ENCODE peak calls at places on chromosomes 1 and 21, in seven cellular contexts. R, A, H, G, E, S and T are unnamed samples.
A peak's percentile ranks its signal among the peaks of the same experiment; 100 is the strongest.

GRCh38 chr21:42109473-42109872 is 38.4 kb downstream of the UMODL1 start:
- DNase-seq in R (no peak), A (no peak), H (no peak), G (no peak), E (no peak), S (no peak), T (no peak)

GRCh38 chr1:184242507-184242943 is 144.3 kb upstream of the C1orf21 start:
- DNase-seq in R (no peak), A (peak; percentile 52), H (no peak), G (no peak), E (no peak), S (no peak), T (peak; percentile 3)

GRCh38 chr1:230068952-230069684 is 2.1 kb downstream of the GALNT2 start:
- DNase-seq in R (no peak), A (no peak), H (no peak), G (no peak), E (no peak), S (no peak), T (peak; percentile 36)

GRCh38 chr1:155981266-155982088 is 3.1 kb upstream of the ARHGEF2 start:
- DNase-seq in R (no peak), A (peak; percentile 81), H (peak; percentile 66), G (no peak), E (no peak), S (no peak), T (peak; percentile 72)

GRCh38 chr1:233019921-233020320 is 69.5 kb downstream of the NTPCR start:
- DNase-seq in R (no peak), A (no peak), H (no peak), G (no peak), E (no peak), S (no peak), T (no peak)

GRCh38 chr1:64378826-64379225 is 91.1 kb upstream of the CACHD1 start:
- DNase-seq in R (no peak), A (no peak), H (no peak), G (no peak), E (no peak), S (no peak), T (no peak)

GRCh38 chr1:75124510-75124909 is 9.7 kb upstream of the LHX8 start:
- DNase-seq in R (no peak), A (no peak), H (no peak), G (no peak), E (no peak), S (no peak), T (no peak)

GRCh38 chr1:41846595-41846994 is 72.1 kb downstream of the HIVEP3 start:
- DNase-seq in R (no peak), A (peak; percentile 47), H (no peak), G (no peak), E (no peak), S (no peak), T (no peak)

GRCh38 chr21:45724345-45724961 is 80.9 kb downstream of the PCBP3 start:
- DNase-seq in R (no peak), A (no peak), H (no peak), G (peak; percentile 58), E (no peak), S (no peak), T (no peak)

GRCh38 chr1:32273389-32274208 is 18.3 kb upstream of the HDAC1 start:
- DNase-seq in R (no peak), A (peak; percentile 16), H (no peak), G (no peak), E (peak; percentile 58), S (no peak), T (no peak)

GRCh38 chr1:108149796-108150467 is 50.2 kb downstream of the SLC25A24 start:
- DNase-seq in R (no peak), A (peak; percentile 52), H (no peak), G (no peak), E (no peak), S (no peak), T (no peak)

GRCh38 chr1:240413732-240414131 is 198.2 kb downstream of the GREM2 start:
- DNase-seq in R (no peak), A (peak; percentile 83), H (no peak), G (no peak), E (no peak), S (no peak), T (no peak)

GRCh38 chr1:1419812-1420653 is 1.0 kb downstream of the ANKRD65 start:
- DNase-seq in R (no peak), A (no peak), H (no peak), G (peak; percentile 42), E (no peak), S (no peak), T (no peak)
- H3K4me3 ChIP-seq in R (no peak overlapping the region), A (no peak overlapping the region), H (peak overlapping the region; percentile 41), G (peak overlapping the region; percentile 55), E (no peak overlapping the region), S (peak overlapping the region; percentile 55), T (no peak overlapping the region)

DNA sequence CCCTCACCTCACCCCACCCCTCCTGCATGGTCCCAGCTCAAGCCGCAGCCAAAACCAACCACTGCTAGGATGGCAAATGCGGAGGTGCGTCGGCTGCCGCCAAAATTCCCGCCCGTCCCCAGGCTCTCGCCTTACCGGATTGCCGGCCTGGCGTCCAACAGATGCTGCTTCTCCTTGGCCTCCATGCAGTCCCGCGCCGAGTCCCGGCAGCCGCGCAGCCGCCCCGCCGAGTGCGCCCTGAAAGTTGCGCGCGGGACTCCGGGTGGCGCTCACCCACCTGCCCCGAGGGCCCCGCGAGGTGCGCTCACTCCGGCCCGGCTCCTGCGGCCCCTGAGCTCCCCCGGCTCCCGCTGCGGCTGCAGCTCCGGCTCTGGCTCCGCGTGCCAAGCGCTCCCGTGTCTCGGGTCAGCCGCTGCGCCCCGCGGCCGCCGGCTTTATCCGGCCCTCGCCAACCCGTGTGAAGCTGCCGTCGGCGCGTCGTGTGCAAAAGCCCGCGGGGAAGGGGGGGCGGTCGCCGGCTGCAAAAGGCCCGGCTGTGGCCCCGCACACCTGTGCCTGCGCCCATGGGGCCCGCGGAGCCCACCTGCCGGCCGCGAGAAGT is at the start of gene SLC30A2:
- DNase-seq in R (no peak), A (no peak), H (no peak), G (no peak), E (no peak), S (no peak), T (peak; percentile 28)
- H3K4me3 ChIP-seq in R (no peak within 1 kb of the TSS), A (no peak within 1 kb of the TSS), H (no peak within 1 kb of the TSS), G (no peak within 1 kb of the TSS), E (no peak within 1 kb of the TSS), S (peak within 1 kb of the TSS; percentile 30), T (no peak within 1 kb of the TSS)

DNA sequence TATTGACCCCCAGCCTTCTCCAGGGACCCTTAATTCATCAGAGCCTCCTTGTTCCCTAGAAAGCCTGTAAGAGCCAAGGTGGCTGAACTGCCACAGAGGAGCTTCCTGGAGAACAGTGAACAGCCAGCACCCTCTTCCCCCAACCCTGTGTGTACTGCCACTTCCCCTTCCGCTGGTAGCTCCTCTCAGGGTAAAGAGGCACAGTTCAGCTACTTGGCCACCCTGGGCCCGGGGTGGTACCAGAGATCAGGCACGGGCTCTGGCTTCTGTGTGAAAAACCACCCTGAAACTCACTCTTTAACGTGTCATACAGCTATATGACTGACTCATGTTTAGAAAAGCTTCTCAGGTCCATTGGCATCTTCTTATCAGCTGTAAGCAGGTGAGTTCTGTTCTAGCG is 22.3 kb downstream of the ARMH1 start:
- DNase-seq in R (no peak), A (no peak), H (peak; percentile 34), G (no peak), E (peak; percentile 12), S (no peak), T (no peak)
- H3K4me3 ChIP-seq in R (no peak overlapping the region), A (no peak overlapping the region), H (no peak overlapping the region), G (no peak overlapping the region), E (no peak overlapping the region), S (no peak overlapping the region), T (no peak overlapping the region)

DNA sequence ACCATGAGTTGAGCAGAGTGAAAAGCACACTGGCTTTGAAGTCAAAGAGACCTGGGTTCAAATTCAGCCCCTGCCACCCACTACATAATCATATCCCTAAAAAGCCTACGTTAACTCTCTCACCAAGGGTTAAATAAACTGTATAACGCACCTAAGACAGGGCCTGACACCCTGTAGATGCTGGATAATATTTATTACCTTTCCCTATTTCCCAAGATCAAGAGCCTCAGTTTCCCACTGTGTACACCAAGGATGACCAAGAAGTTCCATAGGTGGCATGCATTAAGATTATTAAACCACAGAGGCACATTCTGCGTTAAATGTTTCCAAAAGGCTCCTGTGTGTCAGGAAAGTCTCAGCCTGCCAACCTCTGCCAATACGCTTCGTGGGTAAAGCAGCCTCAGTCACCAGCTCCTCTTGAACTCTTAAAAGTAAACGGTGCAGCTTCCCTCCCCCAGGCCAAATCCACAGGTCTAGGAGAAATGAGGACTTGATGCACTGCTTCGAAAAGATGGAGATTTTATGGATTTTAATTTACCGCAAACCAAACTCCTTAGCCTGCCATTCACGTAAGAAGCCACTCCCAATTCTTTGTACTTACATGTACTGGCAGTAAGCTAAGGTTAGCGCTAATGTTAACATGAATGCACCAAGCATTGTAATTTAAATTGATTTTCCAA is 2.7 kb downstream of the USP24 start:
- DNase-seq in R (no peak), A (no peak), H (no peak), G (no peak), E (no peak), S (no peak), T (no peak)
- H3K4me3 ChIP-seq in R (peak overlapping the region; percentile 90), A (peak overlapping the region; percentile 26), H (peak overlapping the region; percentile 93), G (no peak overlapping the region), E (peak overlapping the region; percentile 62), S (peak overlapping the region; percentile 96), T (no peak overlapping the region)

GRCh38 chr1:219177940-219178339 is 4.3 kb downstream of the LYPLAL1 start:
- DNase-seq in R (no peak), A (no peak), H (no peak), G (no peak), E (no peak), S (no peak), T (no peak)

GRCh38 chr1:219176168-219176567 is 2.5 kb downstream of the LYPLAL1 start:
- DNase-seq in R (no peak), A (no peak), H (no peak), G (no peak), E (no peak), S (no peak), T (no peak)

GRCh38 chr1:219179293-219179692 is 5.6 kb downstream of the LYPLAL1 start:
- DNase-seq in R (no peak), A (peak; percentile 71), H (no peak), G (no peak), E (no peak), S (no peak), T (no peak)

GRCh38 chr1:219174672-219175564 is 1.2 kb downstream of the LYPLAL1 start:
- DNase-seq in R (no peak), A (peak; percentile 94), H (peak; percentile 41), G (peak; percentile 24), E (no peak), S (peak; percentile 59), T (peak; percentile 59)

GRCh38 chr1:219177363-219177762 is 3.7 kb downstream of the LYPLAL1 start:
- DNase-seq in R (no peak), A (no peak), H (no peak), G (no peak), E (no peak), S (no peak), T (no peak)
- H3K4me3 ChIP-seq in R (no peak overlapping the region), A (no peak overlapping the region), H (no peak overlapping the region), G (no peak overlapping the region), E (no peak overlapping the region), S (no peak overlapping the region), T (no peak overlapping the region)